ENCODE peak calls at places on chromosomes 2 and 18, in nine cellular contexts. F is GM12878; J is CD4-positive, alpha-beta memory T cell; I is kidney epithelial cell; O is HepG2; V is aorta; G is pancreas; L is tibial artery; D is SK-N-SH. Q is an unnamed sample.

GRCh38 chr2:181164699-181165098 is 184.3 kb downstream of the UBE2E3 start:
- DNase-seq in F (no peak), J (no peak), I (no peak), O (no peak), V (no peak), G (no peak), L (no peak), D (no peak), Q (no peak)

GRCh38 chr2:20561703-20562454 is 89.0 kb downstream of the HS1BP3 start:
- DNase-seq in F (no peak), J (no peak), I (no peak), O (no peak), V (peak; percentile 35), G (no peak), L (no peak), D (no peak), Q (no peak)

GRCh38 chr2:173716458-173717052 is 248.6 kb downstream of the SP3 start:
- DNase-seq in F (no peak), J (no peak), I (peak; percentile 26), O (no peak), V (no peak), G (no peak), L (no peak), D (no peak), Q (no peak)

GRCh38 chr2:126227250-126227649 is 428.7 kb upstream of the GYPC start:
- DNase-seq in F (no peak), J (no peak), I (no peak), O (no peak), V (no peak), G (no peak), L (no peak), D (no peak), Q (no peak)

GRCh38 chr2:234179031-234179363 is 128.5 kb downstream of the SPP2 start:
- DNase-seq in F (no peak), J (no peak), I (no peak), O (no peak), V (no peak), G (no peak), L (no peak), D (no peak), Q (no peak)

GRCh38 chr2:29112379-29112778 is 2.8 kb upstream of the CLIP4 start:
- DNase-seq in F (no peak), J (no peak), I (no peak), O (no peak), V (no peak), G (no peak), L (no peak), D (no peak), Q (no peak)

GRCh38 chr2:230472619-230473018 is 56.6 kb downstream of the SP100 start:
- DNase-seq in F (peak; percentile 34), J (peak; percentile 40), I (peak; percentile 26), O (no peak), V (no peak), G (no peak), L (no peak), D (no peak), Q (no peak)

GRCh38 chr2:23566236-23567142 is 181.5 kb downstream of the KLHL29 start:
- DNase-seq in F (no peak), J (no peak), I (no peak), O (peak; percentile 24), V (no peak), G (no peak), L (no peak), D (peak; percentile 75), Q (no peak)

GRCh38 chr2:40403233-40403841 is 48.6 kb downstream of the SLC8A1 start:
- DNase-seq in F (no peak), J (no peak), I (no peak), O (no peak), V (no peak), G (no peak), L (no peak), D (no peak), Q (no peak)

GRCh38 chr18:76452357-76452756 is 42.7 kb downstream of the ZNF516 start:
- DNase-seq in F (no peak), J (no peak), I (no peak), O (no peak), V (no peak), G (no peak), L (no peak), D (no peak), Q (peak; percentile 20)

GRCh38 chr18:29184654-29185053 is 1007.7 kb upstream of the CDH2 start:
- DNase-seq in F (no peak), J (no peak), I (peak; percentile 25), O (no peak), V (no peak), G (no peak), L (no peak), D (no peak), Q (no peak)

GRCh38 chr2:142858991-142859390 is 18.5 kb upstream of the KYNU start:
- DNase-seq in F (no peak), J (no peak), I (no peak), O (no peak), V (no peak), G (no peak), L (no peak), D (no peak), Q (no peak)

GRCh38 chr2:103230813-103231212 is 469.0 kb downstream of the TMEM182 start:
- DNase-seq in F (no peak), J (no peak), I (no peak), O (no peak), V (no peak), G (no peak), L (no peak), D (no peak), Q (no peak)

GRCh38 chr18:36759167-36759776 is 69.5 kb downstream of the TPGS2 start:
- DNase-seq in F (no peak), J (no peak), I (no peak), O (no peak), V (no peak), G (no peak), L (no peak), D (no peak), Q (no peak)

GRCh38 chr2:96730212-96730611 is 9.7 kb downstream of the LMAN2L start:
- DNase-seq in F (no peak), J (no peak), I (no peak), O (no peak), V (no peak), G (no peak), L (no peak), D (no peak), Q (no peak)
- H3K36me3 ChIP-seq in F (peaks cover 11% of the 10 kb centered on the region), J (peaks cover 37% of the 10 kb centered on the region), I (no peaks in the 10 kb centered on the region), O (peaks cover 26% of the 10 kb centered on the region), V (peaks cover 10% of the 10 kb centered on the region), G (peaks cover 54% of the 10 kb centered on the region), L (peaks cover 82% of the 10 kb centered on the region), D (peaks cover 32% of the 10 kb centered on the region), Q (peaks cover 24% of the 10 kb centered on the region)

GRCh38 chr2:63862802-63863201 is 21.1 kb downstream of the UGP2 start:
- DNase-seq in F (no peak), J (no peak), I (peak; percentile 56), O (peak; percentile 67), V (no peak), G (no peak), L (no peak), D (no peak), Q (no peak)
- H3K36me3 ChIP-seq in F (peaks cover 9% of the 10 kb centered on the region), J (peaks cover 12% of the 10 kb centered on the region), I (no peaks in the 10 kb centered on the region), O (peaks cover 12% of the 10 kb centered on the region), V (peaks cover 3% of the 10 kb centered on the region), G (peaks cover 14% of the 10 kb centered on the region), L (peaks cover 36% of the 10 kb centered on the region), D (peaks cover 54% of the 10 kb centered on the region), Q (no peaks in the 10 kb centered on the region)

GRCh38 chr18:8724452-8724851 is 19.1 kb downstream of the MTCL1 start:
- DNase-seq in F (no peak), J (no peak), I (no peak), O (no peak), V (no peak), G (no peak), L (no peak), D (no peak), Q (no peak)

GRCh38 chr18:8726963-8727730 is 21.8 kb downstream of the MTCL1 start:
- DNase-seq in F (no peak), J (no peak), I (no peak), O (no peak), V (no peak), G (no peak), L (no peak), D (no peak), Q (no peak)

GRCh38 chr18:8722946-8723477 is 17.7 kb downstream of the MTCL1 start:
- DNase-seq in F (no peak), J (no peak), I (no peak), O (peak; percentile 34), V (no peak), G (no peak), L (no peak), D (no peak), Q (no peak)

GRCh38 chr18:8730080-8730827 is 24.9 kb downstream of the MTCL1 start:
- DNase-seq in F (no peak), J (no peak), I (no peak), O (peak; percentile 91), V (peak; percentile 78), G (peak; percentile 73), L (peak; percentile 66), D (peak; percentile 58), Q (peak; percentile 63)

DNA sequence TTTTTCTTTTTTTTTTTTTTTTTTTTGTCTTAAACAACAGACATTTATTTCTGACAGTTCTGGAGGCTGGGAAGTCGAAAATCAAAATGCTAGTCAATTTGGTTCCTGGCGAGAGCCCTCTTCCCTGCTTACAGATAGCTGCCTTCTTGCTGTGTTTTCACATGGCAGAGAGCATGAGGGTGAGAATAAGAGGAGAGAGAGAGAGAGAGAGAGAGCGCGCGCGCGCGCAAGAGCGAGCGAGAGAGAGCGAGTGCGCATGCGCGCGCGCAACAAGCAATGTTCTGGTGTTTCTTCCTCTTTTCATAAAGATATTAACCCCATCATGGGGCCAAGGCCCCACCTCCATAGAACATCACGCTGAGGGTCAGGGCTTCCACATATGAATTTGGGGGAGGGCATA is 20.9 kb downstream of the MTCL1 start:
- DNase-seq in F (no peak), J (no peak), I (no peak), O (no peak), V (no peak), G (no peak), L (no peak), D (no peak), Q (no peak)
- H3K36me3 ChIP-seq in F (no peaks in the 10 kb centered on the region), J (no peaks in the 10 kb centered on the region), I (peaks cover 1% of the 10 kb centered on the region), O (no peaks in the 10 kb centered on the region), V (no peaks in the 10 kb centered on the region), G (no peaks in the 10 kb centered on the region), L (no peaks in the 10 kb centered on the region), D (peaks cover 5% of the 10 kb centered on the region), Q (no peaks in the 10 kb centered on the region)

DNA sequence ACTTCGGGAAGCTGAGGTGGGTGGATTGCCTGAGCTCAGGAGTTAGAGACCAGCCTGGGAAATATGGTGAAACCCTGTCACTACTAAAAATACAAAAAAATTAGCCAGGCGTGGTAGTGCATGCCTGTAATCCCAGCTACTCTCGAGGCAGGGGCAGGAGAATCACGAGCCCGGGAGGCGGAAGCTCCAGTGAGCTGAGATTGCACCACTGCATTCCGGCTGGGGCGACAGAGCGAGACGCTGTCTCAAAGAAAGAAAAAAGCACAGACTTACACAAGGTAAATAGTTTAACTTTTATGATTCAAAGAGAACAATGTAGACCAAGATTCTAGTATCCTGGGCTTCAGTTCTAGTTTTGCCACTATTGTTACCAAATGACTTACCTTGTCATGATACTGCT is 37.4 kb downstream of the NCKAP1 start:
- DNase-seq in F (no peak), J (no peak), I (peak; percentile 72), O (no peak), V (no peak), G (no peak), L (no peak), D (no peak), Q (no peak)
- H3K36me3 ChIP-seq in F (no peaks in the 10 kb centered on the region), J (no peaks in the 10 kb centered on the region), I (no peaks in the 10 kb centered on the region), O (peaks cover 7% of the 10 kb centered on the region), V (no peaks in the 10 kb centered on the region), G (peaks cover 35% of the 10 kb centered on the region), L (peaks cover 37% of the 10 kb centered on the region), D (peaks cover 28% of the 10 kb centered on the region), Q (peaks cover 3% of the 10 kb centered on the region)

Q was measured in upper lobe of left lung.